ENCODE peak calls at places on chromosomes 6 and 20, in five cellular contexts. H, M, Q, X and V are unnamed samples.

GRCh38 chr20:47950103-47950502 is 164.8 kb upstream of the SULF2 start:
- DNase-seq in X (peak), M (no peak), Q (no peak), H (no peak), V (no peak)

GRCh38 chr20:59084041-59084841 is 41.7 kb upstream of the PRELID3B start:
- DNase-seq in M (no peak), X (no peak), H (peak), Q (no peak), V (no peak)

GRCh38 chr6:108589244-108589730 is 28.6 kb downstream of the FOXO3 start:
- DNase-seq in Q (peak), M (no peak), H (peak), X (peak), V (no peak)

GRCh38 chr6:20129290-20130088 is 82.8 kb downstream of the MBOAT1 start:
- DNase-seq in M (no peak), X (no peak), Q (no peak), H (no peak), V (no peak)

GRCh38 chr6:48757661-48758060 is 646.7 kb upstream of the PTCHD4 start:
- DNase-seq in H (no peak), M (no peak), Q (no peak), X (no peak), V (no peak)

GRCh38 chr20:4869290-4870193 is 131.8 kb downstream of the SLC23A2 start:
- DNase-seq in Q (no peak), M (no peak), X (peak), H (no peak), V (no peak)

GRCh38 chr6:131393433-131393832 is 179.6 kb upstream of the ARG1 start:
- DNase-seq in H (no peak), M (no peak), Q (no peak), X (no peak), V (no peak)

GRCh38 chr6:109458774-109459531 is 3.4 kb upstream of the MICAL1 start:
- DNase-seq in Q (no peak), H (no peak), X (no peak), M (peak), V (peak)

GRCh38 chr6:5782783-5783567 is 223.8 kb downstream of the NRN1 start:
- DNase-seq in X (no peak), H (no peak), M (no peak), Q (no peak), V (no peak)